ENCODE peak calls at places on chromosomes 7 and 10, in nine cellular contexts. One of them, this sample, is unnamed.

GRCh38 chr7:91504919-91505318 is 240.7 kb downstream of the FZD1 start:
- DNase-seq in activated naive CD4-positive, alpha-beta T cell treated with anti-CD3 and anti-CD28 coated beads, Interleukin-2, amount 50 U/mL, for 16 hours: no peak
- DNase-seq in AG20443: no peak
- DNase-seq in brain microvascular endothelial cell: no peak
- DNase-seq in AG04450: no peak
- DNase-seq in T-helper 9 cell: no peak
- DNase-seq in SW480: no peak
- DNase-seq in activated gamma-delta T cell treated with Interleukin-2 at 50 U/mL for 16 hours: no peak
- DNase-seq in NCI-H510A treated with DMSO at 0.1 percent for 48 hours: peak
- DNase-seq in this sample: no peak

GRCh38 chr10:107553470-107553869 is 389.0 kb upstream of the SORCS1 start:
- DNase-seq in activated naive CD4-positive, alpha-beta T cell treated with anti-CD3 and anti-CD28 coated beads, Interleukin-2, amount 50 U/mL, for 16 hours: no peak
- DNase-seq in AG20443: peak
- DNase-seq in brain microvascular endothelial cell: peak
- DNase-seq in AG04450: no peak
- DNase-seq in T-helper 9 cell: no peak
- DNase-seq in SW480: no peak
- DNase-seq in activated gamma-delta T cell treated with Interleukin-2 at 50 U/mL for 16 hours: no peak
- DNase-seq in NCI-H510A treated with DMSO at 0.1 percent for 48 hours: no peak
- DNase-seq in this sample: no peak

GRCh38 chr7:82173400-82174021 is 270.1 kb downstream of the CACNA2D1 start:
- DNase-seq in activated naive CD4-positive, alpha-beta T cell treated with anti-CD3 and anti-CD28 coated beads, Interleukin-2, amount 50 U/mL, for 16 hours: no peak
- DNase-seq in AG20443: no peak
- DNase-seq in brain microvascular endothelial cell: no peak
- DNase-seq in AG04450: no peak
- DNase-seq in T-helper 9 cell: no peak
- DNase-seq in SW480: no peak
- DNase-seq in activated gamma-delta T cell treated with Interleukin-2 at 50 U/mL for 16 hours: no peak
- DNase-seq in NCI-H510A treated with DMSO at 0.1 percent for 48 hours: no peak
- DNase-seq in this sample: no peak

GRCh38 chr10:119441151-119441821 is 101.2 kb downstream of the RGS10 start:
- DNase-seq in activated naive CD4-positive, alpha-beta T cell treated with anti-CD3 and anti-CD28 coated beads, Interleukin-2, amount 50 U/mL, for 16 hours: no peak
- DNase-seq in AG20443: peak
- DNase-seq in brain microvascular endothelial cell: peak
- DNase-seq in AG04450: peak
- DNase-seq in T-helper 9 cell: no peak
- DNase-seq in SW480: no peak
- DNase-seq in activated gamma-delta T cell treated with Interleukin-2 at 50 U/mL for 16 hours: no peak
- DNase-seq in NCI-H510A treated with DMSO at 0.1 percent for 48 hours: no peak
- DNase-seq in this sample: no peak

GRCh38 chr10:87896216-87896615 is 32.8 kb downstream of the PTEN start:
- DNase-seq in activated naive CD4-positive, alpha-beta T cell treated with anti-CD3 and anti-CD28 coated beads, Interleukin-2, amount 50 U/mL, for 16 hours: no peak
- DNase-seq in AG20443: no peak
- DNase-seq in brain microvascular endothelial cell: no peak
- DNase-seq in AG04450: no peak
- DNase-seq in T-helper 9 cell: no peak
- DNase-seq in SW480: no peak
- DNase-seq in activated gamma-delta T cell treated with Interleukin-2 at 50 U/mL for 16 hours: no peak
- DNase-seq in NCI-H510A treated with DMSO at 0.1 percent for 48 hours: no peak
- DNase-seq in this sample: no peak

GRCh38 chr7:29327455-29327854 is 132.9 kb downstream of the CHN2 start:
- DNase-seq in activated naive CD4-positive, alpha-beta T cell treated with anti-CD3 and anti-CD28 coated beads, Interleukin-2, amount 50 U/mL, for 16 hours: no peak
- DNase-seq in AG20443: no peak
- DNase-seq in brain microvascular endothelial cell: no peak
- DNase-seq in AG04450: no peak
- DNase-seq in T-helper 9 cell: no peak
- DNase-seq in SW480: no peak
- DNase-seq in activated gamma-delta T cell treated with Interleukin-2 at 50 U/mL for 16 hours: no peak
- DNase-seq in NCI-H510A treated with DMSO at 0.1 percent for 48 hours: peak
- DNase-seq in this sample: no peak

GRCh38 chr10:114776908-114777307 is 44.7 kb upstream of the FHIP2A start:
- DNase-seq in activated naive CD4-positive, alpha-beta T cell treated with anti-CD3 and anti-CD28 coated beads, Interleukin-2, amount 50 U/mL, for 16 hours: no peak
- DNase-seq in AG20443: no peak
- DNase-seq in brain microvascular endothelial cell: no peak
- DNase-seq in AG04450: no peak
- DNase-seq in T-helper 9 cell: no peak
- DNase-seq in SW480: no peak
- DNase-seq in activated gamma-delta T cell treated with Interleukin-2 at 50 U/mL for 16 hours: no peak
- DNase-seq in NCI-H510A treated with DMSO at 0.1 percent for 48 hours: no peak
- DNase-seq in this sample: no peak

GRCh38 chr10:120946497-120946896 is 95.3 kb downstream of the WDR11 start:
- DNase-seq in activated naive CD4-positive, alpha-beta T cell treated with anti-CD3 and anti-CD28 coated beads, Interleukin-2, amount 50 U/mL, for 16 hours: no peak
- DNase-seq in AG20443: no peak
- DNase-seq in brain microvascular endothelial cell: no peak
- DNase-seq in AG04450: no peak
- DNase-seq in T-helper 9 cell: no peak
- DNase-seq in SW480: no peak
- DNase-seq in activated gamma-delta T cell treated with Interleukin-2 at 50 U/mL for 16 hours: no peak
- DNase-seq in NCI-H510A treated with DMSO at 0.1 percent for 48 hours: no peak
- DNase-seq in this sample: peak

GRCh38 chr10:120641695-120642094 is 184.7 kb downstream of the PLPP4 start:
- DNase-seq in activated naive CD4-positive, alpha-beta T cell treated with anti-CD3 and anti-CD28 coated beads, Interleukin-2, amount 50 U/mL, for 16 hours: no peak
- DNase-seq in AG20443: no peak
- DNase-seq in brain microvascular endothelial cell: no peak
- DNase-seq in AG04450: no peak
- DNase-seq in T-helper 9 cell: no peak
- DNase-seq in SW480: no peak
- DNase-seq in activated gamma-delta T cell treated with Interleukin-2 at 50 U/mL for 16 hours: no peak
- DNase-seq in NCI-H510A treated with DMSO at 0.1 percent for 48 hours: no peak
- DNase-seq in this sample: no peak

GRCh38 chr10:87864497-87865059 is 1.2 kb downstream of the PTEN start:
- DNase-seq in activated naive CD4-positive, alpha-beta T cell treated with anti-CD3 and anti-CD28 coated beads, Interleukin-2, amount 50 U/mL, for 16 hours: no peak
- DNase-seq in AG20443: no peak
- DNase-seq in brain microvascular endothelial cell: no peak
- DNase-seq in AG04450: no peak
- DNase-seq in T-helper 9 cell: no peak
- DNase-seq in SW480: peak
- DNase-seq in activated gamma-delta T cell treated with Interleukin-2 at 50 U/mL for 16 hours: no peak
- DNase-seq in NCI-H510A treated with DMSO at 0.1 percent for 48 hours: peak
- DNase-seq in this sample: peak

GRCh38 chr10:52187521-52188258 is 126.4 kb upstream of the DKK1 start:
- DNase-seq in activated naive CD4-positive, alpha-beta T cell treated with anti-CD3 and anti-CD28 coated beads, Interleukin-2, amount 50 U/mL, for 16 hours: no peak
- DNase-seq in AG20443: no peak
- DNase-seq in brain microvascular endothelial cell: no peak
- DNase-seq in AG04450: no peak
- DNase-seq in T-helper 9 cell: no peak
- DNase-seq in SW480: no peak
- DNase-seq in activated gamma-delta T cell treated with Interleukin-2 at 50 U/mL for 16 hours: no peak
- DNase-seq in NCI-H510A treated with DMSO at 0.1 percent for 48 hours: no peak
- DNase-seq in this sample: no peak

GRCh38 chr7:55432937-55433784 is 68.0 kb downstream of the LANCL2 start:
- DNase-seq in activated naive CD4-positive, alpha-beta T cell treated with anti-CD3 and anti-CD28 coated beads, Interleukin-2, amount 50 U/mL, for 16 hours: no peak
- DNase-seq in AG20443: peak
- DNase-seq in brain microvascular endothelial cell: no peak
- DNase-seq in AG04450: no peak
- DNase-seq in T-helper 9 cell: no peak
- DNase-seq in SW480: peak
- DNase-seq in activated gamma-delta T cell treated with Interleukin-2 at 50 U/mL for 16 hours: no peak
- DNase-seq in NCI-H510A treated with DMSO at 0.1 percent for 48 hours: peak
- DNase-seq in this sample: peak

GRCh38 chr7:33053716-33054115 is 8.9 kb downstream of the NT5C3A start:
- DNase-seq in activated naive CD4-positive, alpha-beta T cell treated with anti-CD3 and anti-CD28 coated beads, Interleukin-2, amount 50 U/mL, for 16 hours: no peak
- DNase-seq in AG20443: no peak
- DNase-seq in brain microvascular endothelial cell: no peak
- DNase-seq in AG04450: no peak
- DNase-seq in T-helper 9 cell: no peak
- DNase-seq in SW480: no peak
- DNase-seq in activated gamma-delta T cell treated with Interleukin-2 at 50 U/mL for 16 hours: no peak
- DNase-seq in NCI-H510A treated with DMSO at 0.1 percent for 48 hours: no peak
- DNase-seq in this sample: no peak

GRCh38 chr10:687583-688286 is 1.7 kb downstream of the DIP2C start:
- DNase-seq in activated naive CD4-positive, alpha-beta T cell treated with anti-CD3 and anti-CD28 coated beads, Interleukin-2, amount 50 U/mL, for 16 hours: no peak
- DNase-seq in AG20443: no peak
- DNase-seq in brain microvascular endothelial cell: no peak
- DNase-seq in AG04450: no peak
- DNase-seq in T-helper 9 cell: no peak
- DNase-seq in SW480: no peak
- DNase-seq in activated gamma-delta T cell treated with Interleukin-2 at 50 U/mL for 16 hours: no peak
- DNase-seq in NCI-H510A treated with DMSO at 0.1 percent for 48 hours: no peak
- DNase-seq in this sample: no peak